ENCODE peak calls at places on chromosomes 13 and 19, in seven cellular contexts. P is astrocyte of the spinal cord, D is AG10803, T is HL-60, V is gastrocnemius medialis, O is WERI-Rb-1, C is endothelial cell of umbilical vein. A is an unnamed sample.

GRCh38 chr13:27339299-27339698 is 68.7 kb downstream of the RASL11A start:
- DNase-seq in P (peak), D (peak), T (peak), V (no peak), O (peak), C (peak), A (peak)

GRCh38 chr13:61192826-61193225 is 222.8 kb downstream of the PCDH20 start:
- DNase-seq in P (no peak), D (no peak), T (no peak), V (no peak), O (no peak), C (no peak), A (no peak)

GRCh38 chr13:32811297-32811800 is 204.9 kb upstream of the KL start:
- DNase-seq in P (peak), D (peak), T (peak), V (no peak), O (no peak), C (no peak), A (no peak)

GRCh38 chr19:43489310-43489709 is 15.2 kb downstream of the PHLDB3 start:
- DNase-seq in P (no peak), D (no peak), T (peak), V (no peak), O (no peak), C (no peak), A (peak)

GRCh38 chr13:98688373-98688772 is 64.1 kb downstream of the SLC15A1 start:
- DNase-seq in P (no peak), D (peak), T (no peak), V (no peak), O (no peak), C (no peak), A (no peak)

GRCh38 chr19:39167461-39168257 is 29.1 kb upstream of the NCCRP1 start:
- DNase-seq in P (no peak), D (no peak), T (no peak), V (no peak), O (no peak), C (no peak), A (no peak)

GRCh38 chr13:32021785-32022184 is 9.8 kb upstream of the FRY start:
- DNase-seq in P (no peak), D (peak), T (no peak), V (no peak), O (no peak), C (no peak), A (no peak)

GRCh38 chr13:74316531-74316930 is 182.3 kb upstream of the KLF12 start:
- DNase-seq in P (no peak), D (no peak), T (no peak), V (no peak), O (no peak), C (no peak), A (no peak)

DNA sequence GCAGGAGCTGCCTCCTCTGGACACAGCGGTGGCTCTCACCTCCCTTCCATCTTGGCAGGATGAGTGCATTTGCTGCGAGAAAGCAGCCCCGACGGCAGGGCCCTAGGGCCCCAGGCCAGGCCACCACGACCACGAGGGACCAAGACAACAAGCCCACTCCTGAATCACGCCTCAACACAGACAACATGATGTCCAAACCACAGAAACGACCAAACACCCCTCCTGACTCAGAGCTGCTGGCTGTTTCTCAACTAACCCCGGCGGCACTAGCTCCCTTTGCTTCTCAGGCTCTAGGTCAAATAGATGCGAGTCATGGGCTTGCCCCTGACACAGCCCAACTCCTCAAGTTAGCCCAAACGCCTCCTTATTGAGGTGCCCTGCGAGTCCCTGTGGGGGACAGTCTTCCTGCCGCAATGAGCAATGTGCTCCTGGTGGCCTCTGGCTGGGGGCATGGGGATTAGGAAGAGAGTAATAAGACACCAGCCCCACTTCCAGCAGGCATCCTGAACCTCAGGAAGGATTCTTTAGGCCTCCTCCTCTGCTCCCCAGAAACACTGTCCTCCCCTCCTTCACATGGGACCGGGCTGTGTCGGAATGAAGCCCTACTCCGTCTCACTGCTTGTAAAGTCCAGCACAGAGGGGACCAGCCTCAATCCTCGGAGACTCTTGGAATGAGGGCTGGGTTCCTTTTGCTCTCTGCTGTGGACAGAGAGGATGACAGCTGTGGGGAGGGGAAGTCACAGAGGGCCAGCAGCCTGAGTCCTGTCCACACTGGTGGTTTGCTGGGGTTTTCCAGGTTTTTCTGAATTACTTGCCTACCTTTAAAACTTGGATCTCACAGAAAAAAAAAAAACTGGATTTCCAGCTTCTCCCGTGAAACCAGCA is 6.9 kb upstream of the ATF5 start:
- DNase-seq in P (peak), D (peak), T (no peak), V (no peak), O (no peak), C (no peak), A (peak)
- H3K4me3 ChIP-seq in P (no peak), D (no peak), T (no peak), V (no peak), O (no peak), C (no peak), A (no peak)

DNA sequence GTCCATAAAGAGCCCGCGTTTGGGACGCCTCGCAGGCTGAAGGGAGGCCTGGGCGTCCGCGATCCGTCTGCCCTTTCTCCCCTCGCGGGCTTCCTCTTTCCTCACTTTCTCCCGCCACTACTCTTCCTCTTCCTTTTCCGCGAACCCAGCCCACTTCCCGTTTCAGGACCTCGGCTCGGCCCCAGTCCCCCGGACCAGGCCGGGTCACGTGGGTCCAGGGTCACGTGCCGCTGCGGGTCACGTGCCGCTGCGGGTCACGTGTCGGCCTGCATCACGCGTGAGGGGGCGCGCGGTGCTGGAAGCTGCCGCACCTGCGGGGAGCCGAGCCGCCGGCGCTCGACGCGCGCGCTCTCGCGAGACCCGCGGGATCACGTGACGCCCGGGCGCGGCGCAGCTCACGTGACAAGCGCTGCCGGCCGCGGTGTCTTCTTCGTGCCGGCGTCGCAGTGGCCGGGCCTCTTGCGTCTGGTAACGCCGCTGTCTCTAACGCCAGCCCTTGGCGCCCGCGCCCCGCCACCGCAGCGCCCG is at the start of gene LAMP1:
- DNase-seq in P (peak), D (peak), T (peak), V (peak), O (peak), C (peak), A (peak)
- TF ChIP-seq CTCF in P (no peak), D (no peak), T (no peak), V (no peak), O (no peak), C (no peak), A (no peak)

GRCh38 chr13:35347679-35348205 is 128.7 kb downstream of the MAB21L1 start:
- DNase-seq in P (no peak), D (no peak), T (no peak), V (no peak), O (no peak), C (no peak), A (no peak)

GRCh38 chr13:35345992-35346391 is 130.5 kb downstream of the MAB21L1 start:
- DNase-seq in P (no peak), D (no peak), T (no peak), V (no peak), O (peak), C (no peak), A (no peak)

GRCh38 chr13:35346494-35346893 is 130.0 kb downstream of the MAB21L1 start:
- DNase-seq in P (no peak), D (no peak), T (no peak), V (no peak), O (no peak), C (no peak), A (no peak)

GRCh38 chr13:35349052-35349451 is 127.4 kb downstream of the MAB21L1 start:
- DNase-seq in P (no peak), D (no peak), T (no peak), V (no peak), O (no peak), C (peak), A (no peak)

DNA sequence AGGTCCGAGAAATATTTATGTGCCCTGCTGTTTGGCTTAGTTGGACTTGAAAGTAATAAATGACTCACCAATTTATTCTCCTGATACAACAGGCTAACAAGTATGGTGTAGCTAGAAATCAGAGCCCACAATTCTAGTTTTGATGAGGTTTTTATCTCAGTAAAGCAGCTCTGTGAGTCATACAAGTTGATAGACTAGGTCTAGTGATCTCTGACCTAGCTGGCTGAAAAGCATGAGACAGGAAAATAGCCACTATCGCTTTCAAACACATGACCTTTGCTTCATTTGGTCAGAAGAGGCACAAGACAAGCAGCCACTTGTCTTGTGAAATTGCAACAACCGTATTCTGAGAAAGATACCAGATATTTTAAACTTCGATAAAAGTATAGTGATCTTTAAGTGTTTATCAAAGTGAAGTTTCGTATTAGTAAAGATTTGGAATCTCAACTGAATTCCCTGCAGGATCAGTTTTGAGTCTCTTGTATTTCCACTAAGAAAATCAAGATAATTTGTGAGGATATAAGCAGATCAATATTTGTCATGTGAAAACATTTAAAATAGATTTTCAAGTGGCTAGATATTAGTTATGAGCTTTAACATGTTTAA is 126.7 kb downstream of the MAB21L1 start:
- DNase-seq in P (peak), D (no peak), T (no peak), V (no peak), O (no peak), C (peak), A (no peak)
- H3K4me3 ChIP-seq in P (no peak), D (no peak), T (no peak), V (peak), O (no peak), C (no peak), A (no peak)

GRCh38 chr19:14023404-14024235 is 4.3 kb upstream of the RLN3 start:
- DNase-seq in P (peak), D (peak), T (peak), V (no peak), O (peak), C (peak), A (peak)
- TF ChIP-seq CTCF in P (peak), D (peak), T (peak), V (peak), O (no peak), C (peak), A (peak)

GRCh38 chr19:13732337-13732736 is 32.0 kb upstream of the MRI1 start:
- DNase-seq in P (no peak), D (no peak), T (no peak), V (no peak), O (no peak), C (no peak), A (no peak)
- H3K4me3 ChIP-seq in P (peak), D (peak), T (no peak), V (peak), O (peak), C (no peak), A (peak)

GRCh38 chr13:77084755-77085154 is 57.8 kb upstream of the FBXL3 start:
- DNase-seq in P (no peak), D (no peak), T (no peak), V (no peak), O (no peak), C (no peak), A (no peak)

GRCh38 chr13:77079902-77080413 is 53.0 kb upstream of the FBXL3 start:
- DNase-seq in P (no peak), D (no peak), T (no peak), V (no peak), O (no peak), C (no peak), A (no peak)
- TF ChIP-seq CTCF in P (no peak), D (no peak), T (no peak), V (no peak), O (no peak), C (no peak), A (no peak)

GRCh38 chr13:46553521-46553885 is 533 bp downstream of the LRCH1 start:
- DNase-seq in P (no peak), D (no peak), T (no peak), V (no peak), O (no peak), C (no peak), A (no peak)

GRCh38 chr13:46555722-46556121 is 2.8 kb downstream of the LRCH1 start:
- DNase-seq in P (no peak), D (no peak), T (no peak), V (no peak), O (no peak), C (no peak), A (no peak)

GRCh38 chr13:46553886-46554855 is 1.2 kb downstream of the LRCH1 start:
- DNase-seq in P (peak), D (peak), T (peak), V (peak), O (peak), C (peak), A (peak)

GRCh38 chr13:46556380-46556779 is 3.4 kb downstream of the LRCH1 start:
- DNase-seq in P (no peak), D (no peak), T (no peak), V (no peak), O (no peak), C (no peak), A (no peak)

DNA sequence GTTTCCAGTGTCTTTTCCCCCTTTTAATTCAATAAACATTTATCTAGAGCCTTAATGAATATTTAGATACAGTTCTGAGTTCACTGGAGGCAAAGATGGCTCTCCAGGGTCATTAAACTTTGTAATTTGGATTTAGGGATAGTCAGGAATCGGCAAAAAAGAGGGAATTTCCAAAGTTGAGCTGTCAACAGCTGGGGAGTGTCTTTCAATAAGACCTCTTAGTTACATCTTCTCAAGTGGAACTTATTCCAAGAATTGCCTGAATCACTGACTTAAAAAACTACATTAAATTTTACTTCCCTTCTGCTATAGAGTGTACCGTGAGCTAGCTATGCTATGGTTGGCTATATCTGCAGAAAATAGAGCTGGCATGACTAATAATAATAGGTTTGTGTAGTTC is 2.0 kb downstream of the LRCH1 start:
- DNase-seq in P (no peak), D (peak), T (no peak), V (no peak), O (no peak), C (peak), A (peak)
- H3K4me3 ChIP-seq in P (peak), D (peak), T (peak), V (peak), O (peak), C (no peak), A (peak)

A was measured in cardiac fibroblast.